ENCODE peak calls at places on chromosomes 2 and 18, in six cellular contexts. F is upper lobe of left lung, M is spleen, E is SK-N-SH, W is HCT116, G is stomach. Z is an unnamed sample.

GRCh38 chr18:76499596-76500340 is 4.7 kb upstream of the ZNF516 start:
- DNase-seq in F (no peak), M (no peak), E (no peak), W (no peak), G (no peak), Z (peak; percentile 77)

GRCh38 chr2:73176205-73176880 is 26.0 kb upstream of the NOTO start:
- DNase-seq in F (no peak), M (no peak), E (no peak), W (no peak), G (peak; percentile 36), Z (peak; percentile 32)

GRCh38 chr2:161161074-161161577 is 898 bp downstream of the TANK start:
- DNase-seq in F (no peak), M (no peak), E (no peak), W (no peak), G (no peak), Z (no peak)

GRCh38 chr2:224268441-224268840 is 133.5 kb downstream of the FAM124B start:
- DNase-seq in F (no peak), M (no peak), E (no peak), W (no peak), G (no peak), Z (no peak)

GRCh38 chr2:69628325-69629038 is 15.1 kb downstream of the AAK1 start:
- DNase-seq in F (no peak), M (no peak), E (no peak), W (no peak), G (no peak), Z (peak; percentile 65)

GRCh38 chr2:58047373-58047674 is 718 bp downstream of the VRK2 start:
- DNase-seq in F (no peak), M (no peak), E (no peak), W (no peak), G (no peak), Z (no peak)

GRCh38 chr2:136108461-136108860 is 9.5 kb downstream of the CXCR4 start:
- DNase-seq in F (no peak), M (no peak), E (no peak), W (no peak), G (no peak), Z (no peak)

GRCh38 chr2:8437228-8437948 is 244.5 kb upstream of the ID2 start:
- DNase-seq in F (no peak), M (no peak), E (no peak), W (no peak), G (no peak), Z (no peak)

GRCh38 chr2:67828066-67828465 is 234.7 kb downstream of the C1D start:
- DNase-seq in F (no peak), M (no peak), E (no peak), W (no peak), G (no peak), Z (no peak)

GRCh38 chr18:74234326-74235171 is 57.2 kb downstream of the CYB5A start:
- DNase-seq in F (no peak), M (no peak), E (no peak), W (no peak), G (peak; percentile 44), Z (no peak)

GRCh38 chr2:230411484-230412368 is 4.3 kb upstream of the SP100 start:
- DNase-seq in F (peak; percentile 95), M (peak; percentile 95), E (peak; percentile 85), W (no peak), G (peak; percentile 64), Z (no peak)

GRCh38 chr2:176097820-176098365 is 1.7 kb upstream of the HOXD12 start:
- DNase-seq in F (no peak), M (no peak), E (no peak), W (no peak), G (no peak), Z (no peak)

GRCh38 chr2:105689484-105689883 is 55.2 kb upstream of the NCK2 start:
- DNase-seq in F (no peak), M (no peak), E (no peak), W (no peak), G (no peak), Z (no peak)

GRCh38 chr2:108988796-108989713 is at the start of gene EDAR:
- DNase-seq in F (no peak), M (no peak), E (peak; percentile 67), W (peak; percentile 57), G (peak; percentile 63), Z (no peak)

GRCh38 chr2:201130524-201131186 is 14.7 kb downstream of the CFLAR start:
- DNase-seq in F (no peak), M (no peak), E (no peak), W (no peak), G (no peak), Z (no peak)

GRCh38 chr2:241980193-241980592 is 110.7 kb downstream of the RTP5 start:
- DNase-seq in F (no peak), M (peak; percentile 7), E (no peak), W (no peak), G (peak; percentile 4), Z (no peak)

GRCh38 chr18:73719611-73720010 is 428.0 kb downstream of the FBXO15 start:
- DNase-seq in F (no peak), M (no peak), E (no peak), W (no peak), G (no peak), Z (no peak)

GRCh38 chr2:220521591-220521990 is 894.2 kb downstream of the SLC4A3 start:
- DNase-seq in F (no peak), M (no peak), E (no peak), W (no peak), G (no peak), Z (no peak)

GRCh38 chr2:38708900-38709321 is 42.2 kb downstream of the SRSF7 start:
- DNase-seq in F (no peak), M (no peak), E (no peak), W (no peak), G (no peak), Z (no peak)

GRCh38 chr2:219598308-219599078 is 836 bp downstream of the STK11IP start:
- DNase-seq in F (no peak), M (no peak), E (no peak), W (no peak), G (no peak), Z (no peak)

GRCh38 chr2:146837857-146838256 is 1007.0 kb upstream of the ACVR2A start:
- DNase-seq in F (no peak), M (no peak), E (no peak), W (no peak), G (no peak), Z (no peak)

GRCh38 chr18:46562674-46563192 is 94.3 kb downstream of the LOXHD1 start:
- DNase-seq in F (no peak), M (no peak), E (no peak), W (no peak), G (no peak), Z (no peak)

GRCh38 chr2:26168785-26169184 is 4.1 kb upstream of the GAREM2 start:
- DNase-seq in F (no peak), M (peak; percentile 37), E (no peak), W (no peak), G (no peak), Z (no peak)

GRCh38 chr2:207473203-207473865 is 56.4 kb upstream of the CREB1 start:
- DNase-seq in F (no peak), M (no peak), E (peak; percentile 51), W (peak; percentile 29), G (peak; percentile 33), Z (peak; percentile 69)
- H3K4me3 ChIP-seq in F (peak overlapping the region; percentile 15), M (no peak overlapping the region), E (peak overlapping the region; percentile 10), W (no peak overlapping the region), G (no peak overlapping the region), Z (no peak overlapping the region)

GRCh38 chr2:66582975-66583842 is 148.3 kb downstream of the MEIS1 start:
- DNase-seq in F (peak; percentile 21), M (no peak), E (no peak), W (no peak), G (no peak), Z (no peak)
- TF ChIP-seq POLR2AphosphoS5 in F (no peak), M (no peak), E (no peak), W (no peak), G (no peak), Z (no peak)

GRCh38 chr2:23788100-23788499 is 138.8 kb downstream of the ATAD2B start:
- DNase-seq in F (no peak), M (no peak), E (no peak), W (no peak), G (no peak), Z (no peak)

GRCh38 chr2:23789012-23789411 is 137.9 kb downstream of the ATAD2B start:
- DNase-seq in F (no peak), M (no peak), E (no peak), W (no peak), G (no peak), Z (no peak)

GRCh38 chr2:23782647-23783046 is 144.3 kb downstream of the ATAD2B start:
- DNase-seq in F (no peak), M (no peak), E (no peak), W (no peak), G (no peak), Z (no peak)

GRCh38 chr2:23782126-23782525 is 144.8 kb downstream of the ATAD2B start:
- DNase-seq in F (no peak), M (no peak), E (no peak), W (no peak), G (no peak), Z (no peak)

GRCh38 chr2:23784971-23785370 is 142.0 kb downstream of the ATAD2B start:
- DNase-seq in F (no peak), M (no peak), E (no peak), W (no peak), G (no peak), Z (no peak)
- H3K4me3 ChIP-seq in F (no peak overlapping the region), M (no peak overlapping the region), E (no peak overlapping the region), W (no peak overlapping the region), G (no peak overlapping the region), Z (no peak overlapping the region)

DNA sequence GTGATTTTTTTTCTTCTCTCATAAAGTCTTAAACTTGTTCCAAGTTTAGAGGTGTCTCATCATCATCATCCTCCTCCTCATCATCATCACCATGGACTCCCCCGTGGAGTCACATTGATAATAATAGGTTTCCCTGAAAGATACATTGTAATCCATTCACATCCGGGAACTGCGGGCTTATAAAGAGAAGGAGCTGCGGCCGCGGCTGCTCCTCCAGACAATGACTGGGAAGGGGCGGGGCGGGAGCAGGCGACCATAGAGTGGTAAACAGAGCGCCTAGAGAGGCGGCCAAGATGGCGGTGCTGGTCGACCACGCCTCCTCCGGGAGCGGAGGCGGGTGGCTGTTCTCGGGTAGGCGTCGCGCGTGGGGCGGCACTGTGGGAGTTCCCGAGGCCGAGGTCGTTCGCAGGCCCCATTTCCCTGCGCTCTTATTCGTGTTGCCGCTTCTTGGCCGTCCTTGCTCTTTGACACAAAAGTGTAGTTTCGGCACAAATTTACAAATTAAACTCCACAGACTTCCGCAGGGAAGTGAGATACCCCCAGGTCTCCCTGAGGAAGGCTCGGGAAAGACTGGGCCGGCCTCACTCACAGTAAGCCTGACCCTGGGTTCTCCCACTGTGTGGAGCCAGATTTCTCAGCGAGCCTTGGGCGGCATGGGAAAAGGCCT is 1.8 kb upstream of the TCF4 start:
- DNase-seq in F (peak; percentile 95), M (peak; percentile 98), E (peak; percentile 93), W (no peak), G (peak; percentile 81), Z (peak; percentile 93)
- TF ChIP-seq POLR2AphosphoS5 in F (peak; percentile 77), M (peak; percentile 89), E (peak; percentile 94), W (no peak), G (peak; percentile 87), Z (peak; percentile 99)

GRCh38 chr2:64500549-64500948 is 23.6 kb upstream of the AFTPH start:
- DNase-seq in F (no peak), M (no peak), E (no peak), W (no peak), G (no peak), Z (no peak)

GRCh38 chr2:64502860-64503259 is 21.3 kb upstream of the AFTPH start:
- DNase-seq in F (no peak), M (no peak), E (no peak), W (no peak), G (no peak), Z (no peak)

GRCh38 chr2:64504774-64505720 is 19.1 kb upstream of the AFTPH start:
- DNase-seq in F (no peak), M (no peak), E (no peak), W (no peak), G (no peak), Z (peak; percentile 66)
- H3K4me3 ChIP-seq in F (no peak overlapping the region), M (no peak overlapping the region), E (no peak overlapping the region), W (no peak overlapping the region), G (no peak overlapping the region), Z (peak overlapping the region; percentile 42)

Z was measured in HL-60.